ENCODE peak calls at places on chromosomes 4 and X, in four cellular contexts. E, U, X and S are unnamed samples.

GRCh38 chr4:137981277-137981676 is 260.9 kb downstream of the SLC7A11 start:
- DNase-seq in X (no peak), U (no peak), E (no peak), S (no peak)

GRCh38 chrX:153775631-153776595 is 4.9 kb upstream of the SRPK3 start:
- DNase-seq in U (no peak), X (no peak), E (no peak), S (no peak)

GRCh38 chr4:76251448-76252270 is at the start of gene FAM47E:
- DNase-seq in X (peak), E (peak), U (no peak), S (peak)

GRCh38 chr4:47160095-47160494 is 128.7 kb downstream of the GABRB1 start:
- DNase-seq in E (no peak), U (no peak), X (no peak), S (no peak)

GRCh38 chr4:62145276-62145675 is 945.1 kb downstream of the ADGRL3 start:
- DNase-seq in E (no peak), X (no peak), U (no peak), S (no peak)

GRCh38 chr4:4202510-4202909 is 24.2 kb downstream of the OTOP1 start:
- DNase-seq in U (no peak), E (no peak), X (no peak), S (no peak)

GRCh38 chr4:88382621-88383020 is 4.0 kb downstream of the HERC6 start:
- DNase-seq in X (no peak), U (no peak), E (peak), S (no peak)

GRCh38 chrX:25206761-25207160 is 191.0 kb upstream of the ARX start:
- DNase-seq in E (no peak), U (no peak), X (no peak), S (no peak)

GRCh38 chr4:43348591-43348990 is 456.1 kb downstream of the GRXCR1 start:
- DNase-seq in X (no peak), E (no peak), U (no peak), S (no peak)

GRCh38 chr4:147480891-147481576 is at the start of gene EDNRA:
- DNase-seq in E (no peak), U (no peak), X (no peak), S (no peak)

GRCh38 chrX:74423289-74423985 is 2.1 kb downstream of the SLC16A2 start:
- DNase-seq in X (no peak), U (no peak), E (no peak), S (no peak)

GRCh38 chrX:53122013-53122412 is 28.1 kb downstream of the KANTR start:
- DNase-seq in U (no peak), E (no peak), X (no peak), S (no peak)

GRCh38 chr4:184933311-184933710 is 85.0 kb upstream of the HELT start:
- DNase-seq in U (no peak), E (no peak), X (no peak), S (no peak)

GRCh38 chr4:88008624-88009235 is 1.3 kb downstream of the PKD2 start:
- DNase-seq in E (no peak), U (no peak), X (no peak), S (no peak)

GRCh38 chr4:147733614-147734344 is 1.9 kb downstream of the ARHGAP10 start:
- DNase-seq in E (no peak), U (no peak), X (no peak), S (no peak)

GRCh38 chr4:147760695-147761094 is 28.8 kb downstream of the ARHGAP10 start:
- DNase-seq in X (no peak), U (no peak), E (no peak), S (no peak)

GRCh38 chrX:10884246-10884645 is 226.9 kb upstream of the HCCS start:
- DNase-seq in U (no peak), X (no peak), E (no peak), S (no peak)
- H3K27ac ChIP-seq in U (no peak), X (no peak), E (no peak), S (no peak)

GRCh38 chr4:58216461-58216860 is 1106.3 kb upstream of the IGFBP7 start:
- DNase-seq in U (no peak), X (no peak), E (no peak), S (no peak)

GRCh38 chr4:58209576-58209975 is 1099.4 kb upstream of the IGFBP7 start:
- DNase-seq in E (no peak), X (no peak), U (no peak), S (no peak)

DNA sequence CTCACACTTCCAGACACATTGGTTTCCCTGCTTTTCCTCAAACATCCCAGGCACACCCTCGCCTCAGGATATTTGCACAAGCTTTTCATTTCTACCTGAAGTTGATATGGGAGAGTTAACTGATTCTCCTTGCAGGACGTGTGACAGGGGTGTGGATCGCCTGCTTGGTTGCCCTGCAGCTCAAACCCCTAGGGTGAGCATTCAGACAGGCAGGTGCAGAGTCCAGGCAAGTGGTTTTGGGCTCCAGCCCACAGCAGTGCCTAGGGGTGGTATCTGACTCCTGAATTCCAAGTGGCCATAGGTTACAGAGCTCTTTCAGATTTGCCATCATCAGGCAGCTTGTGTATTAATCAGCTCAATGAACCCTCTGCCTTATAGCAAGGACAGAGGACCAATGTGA is 1104.2 kb upstream of the IGFBP7 start:
- DNase-seq in E (no peak), U (no peak), X (no peak), S (no peak)
- H3K27ac ChIP-seq in E (no peak), U (no peak), X (no peak), S (no peak)

GRCh38 chr4:113610542-113610941 is 151.0 kb downstream of the CAMK2D start:
- DNase-seq in E (no peak), X (no peak), U (no peak), S (no peak)

GRCh38 chr4:113604955-113605354 is 156.6 kb downstream of the CAMK2D start:
- DNase-seq in U (no peak), X (no peak), E (no peak), S (no peak)

GRCh38 chr4:113607998-113608397 is 153.5 kb downstream of the CAMK2D start:
- DNase-seq in U (no peak), X (no peak), E (no peak), S (no peak)

GRCh38 chr4:113603926-113604325 is 157.6 kb downstream of the CAMK2D start:
- DNase-seq in E (no peak), X (no peak), U (no peak), S (no peak)

GRCh38 chr4:113607147-113607720 is 154.3 kb downstream of the CAMK2D start:
- DNase-seq in U (peak), E (no peak), X (no peak), S (no peak)
- H3K27ac ChIP-seq in U (peak), E (no peak), X (no peak), S (no peak)

GRCh38 chr4:6324999-6325790 is 55.5 kb downstream of the WFS1 start:
- DNase-seq in X (peak), U (no peak), E (no peak), S (no peak)

GRCh38 chr4:6326312-6327060 is 56.8 kb downstream of the WFS1 start:
- DNase-seq in U (no peak), X (no peak), E (no peak), S (no peak)

GRCh38 chr4:6322761-6323566 is 53.3 kb downstream of the WFS1 start:
- DNase-seq in U (peak), X (no peak), E (no peak), S (no peak)

GRCh38 chr4:6325791-6326290 is 56.2 kb downstream of the WFS1 start:
- DNase-seq in X (no peak), E (no peak), U (no peak), S (no peak)

DNA sequence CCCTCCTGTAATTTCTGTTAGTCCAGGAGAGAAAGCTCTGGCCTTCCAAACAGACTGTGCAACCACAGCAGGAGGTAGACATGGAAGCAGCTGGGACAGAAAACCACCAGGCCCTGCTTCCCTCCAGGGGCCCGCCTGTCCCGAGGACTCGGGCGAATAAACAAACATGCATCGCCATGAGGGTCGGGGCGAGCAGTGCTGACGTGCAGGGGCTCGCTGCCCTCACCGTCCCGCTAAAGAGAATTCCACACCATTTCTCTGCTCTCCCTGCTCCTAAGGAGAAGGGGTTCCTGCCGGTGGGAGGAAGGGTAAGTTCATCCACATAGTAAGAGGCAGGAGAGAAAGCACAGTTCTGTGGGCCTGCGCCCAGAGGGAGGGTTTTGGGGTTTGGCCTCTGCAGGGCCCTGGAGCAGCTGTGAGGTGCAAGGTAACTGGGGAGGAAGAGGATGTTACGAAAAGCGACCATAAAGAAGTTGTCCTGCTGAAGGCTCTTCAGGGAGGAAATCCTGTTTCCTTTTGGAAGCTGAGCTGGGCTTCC is 54.9 kb downstream of the WFS1 start:
- DNase-seq in U (no peak), X (no peak), E (no peak), S (no peak)
- H3K27ac ChIP-seq in U (no peak), X (peak), E (no peak), S (no peak)